ENCODE peak calls at places on chromosomes 13 and 19, in six cellular contexts. W is GM10248; T is foreskin melanocyte; I is thyroid gland; V is stimulated activated CD4-positive, alpha-beta T cell treated with anti-CD3 and anti-CD28 coated beads, TNF-alpha, amount 100 ng/mL, for 48 hours; G is smooth muscle cell of the brain vasculature. N is an unnamed sample.

GRCh38 chr13:22175815-22176214 is 504.9 kb downstream of the FGF9 start:
- DNase-seq in W (no peak), I (no peak), G (no peak), T (no peak), V (no peak), N (no peak)

GRCh38 chr13:111846396-111847174 is 220.4 kb upstream of the SOX1 start:
- DNase-seq in T (peak), V (no peak), G (no peak), I (no peak), W (no peak), N (no peak)

GRCh38 chr19:23914402-23915286 is at the start of gene ZNF726:
- DNase-seq in I (peak), W (peak), T (peak), V (peak), G (peak), N (peak)

GRCh38 chr13:19860884-19861655 is 2.4 kb downstream of the ZMYM5 start:
- DNase-seq in W (no peak), G (no peak), T (peak), V (no peak), I (no peak), N (no peak)

GRCh38 chr13:59533561-59534337 is 630.0 kb downstream of the DIAPH3 start:
- DNase-seq in T (no peak), G (no peak), V (no peak), W (no peak), I (no peak), N (no peak)

GRCh38 chr19:5934779-5935472 is 20.9 kb downstream of the CAPS start:
- DNase-seq in V (no peak), T (no peak), G (no peak), W (no peak), I (no peak), N (no peak)

GRCh38 chr19:40528533-40529092 is 48.1 kb upstream of the SHKBP1 start:
- DNase-seq in T (no peak), V (no peak), G (no peak), W (no peak), I (no peak), N (no peak)

GRCh38 chr19:38015216-38015615 is 108.2 kb downstream of the SIPA1L3 start:
- DNase-seq in G (no peak), V (no peak), I (peak), W (no peak), T (no peak), N (no peak)

GRCh38 chr19:17747205-17748098 is 3.8 kb upstream of the FCHO1 start:
- DNase-seq in G (peak), T (peak), V (peak), W (peak), I (peak), N (peak)

GRCh38 chr13:27632648-27633047 is 11.0 kb downstream of the POLR1D start:
- DNase-seq in W (no peak), V (no peak), T (no peak), G (no peak), I (no peak), N (no peak)

GRCh38 chr19:4075373-4075772 is 8.7 kb upstream of the ZBTB7A start:
- DNase-seq in I (no peak), G (no peak), W (no peak), T (no peak), V (no peak), N (peak)

GRCh38 chr19:46032597-46033025 is 8.2 kb downstream of the IGFL4 start:
- DNase-seq in W (no peak), V (no peak), T (no peak), I (no peak), G (no peak), N (no peak)

GRCh38 chr13:105603283-105603682 is 932.2 kb downstream of the EFNB2 start:
- DNase-seq in T (no peak), I (no peak), V (no peak), G (no peak), W (no peak), N (no peak)

GRCh38 chr13:76976488-76976887 is 15.4 kb upstream of the CLN5 start:
- DNase-seq in W (no peak), I (no peak), G (no peak), T (no peak), V (no peak), N (no peak)

GRCh38 chr19:37045140-37045539 is 33.1 kb upstream of the ZNF420 start:
- DNase-seq in T (no peak), G (no peak), V (no peak), I (no peak), W (no peak), N (no peak)

GRCh38 chr13:63731896-63732295 is 2316.2 kb upstream of the PCDH20 start:
- DNase-seq in I (peak), G (no peak), W (no peak), T (no peak), V (no peak), N (no peak)

GRCh38 chr19:4664642-4665041 is 5.5 kb downstream of the MYDGF start:
- DNase-seq in I (no peak), V (no peak), W (no peak), T (no peak), G (no peak), N (peak)

GRCh38 chr13:26497991-26498423 is 59.5 kb upstream of the WASF3 start:
- DNase-seq in V (no peak), T (no peak), W (no peak), G (no peak), I (no peak), N (no peak)

GRCh38 chr19:435707-436412 is 25.0 kb downstream of the SHC2 start:
- DNase-seq in V (no peak), I (no peak), G (no peak), W (no peak), T (no peak), N (no peak)

GRCh38 chr13:109203587-109203986 is 574.2 kb downstream of the MYO16 start:
- DNase-seq in I (no peak), G (no peak), T (no peak), V (no peak), W (no peak), N (no peak)

GRCh38 chr13:99905224-99905623 is 66.3 kb downstream of the ZIC5 start:
- DNase-seq in T (no peak), V (no peak), I (no peak), W (no peak), G (no peak), N (no peak)

GRCh38 chr13:28568286-28568685 is 73.4 kb upstream of the FLT1 start:
- DNase-seq in W (no peak), G (no peak), I (peak), T (no peak), V (no peak), N (peak)

GRCh38 chr13:26320766-26321165 is 66.8 kb downstream of the CDK8 start:
- DNase-seq in I (no peak), T (peak), W (no peak), V (no peak), G (no peak), N (no peak)

GRCh38 chr19:2412449-2412848 is 14.9 kb downstream of the TIMM13 start:
- DNase-seq in W (no peak), V (no peak), G (no peak), I (no peak), T (no peak), N (no peak)

GRCh38 chr13:99605417-99606321 is 104.4 kb downstream of the TM9SF2 start:
- DNase-seq in I (peak), T (no peak), G (no peak), W (peak), V (no peak), N (peak)

GRCh38 chr19:45816236-45817009 is 1.3 kb upstream of the RSPH6A start:
- DNase-seq in T (no peak), V (no peak), G (no peak), W (no peak), I (no peak), N (peak)

GRCh38 chr19:44737238-44738160 is 11.0 kb upstream of the BCL3 start:
- DNase-seq in V (no peak), T (no peak), I (peak), W (peak), G (no peak), N (no peak)

GRCh38 chr19:31742249-31742648 is 393.0 kb upstream of the TSHZ3 start:
- DNase-seq in T (no peak), W (no peak), V (no peak), I (no peak), G (no peak), N (no peak)

GRCh38 chr13:30520571-30520970 is 54.8 kb upstream of the HMGB1 start:
- DNase-seq in I (no peak), W (no peak), V (no peak), T (no peak), G (no peak), N (no peak)

GRCh38 chr13:111516712-111517640 is 196.5 kb downstream of the TEX29 start:
- DNase-seq in V (no peak), W (no peak), T (no peak), I (no peak), G (no peak), N (no peak)

GRCh38 chr13:24038846-24039330 is 121.6 kb upstream of the SPATA13 start:
- DNase-seq in I (no peak), T (peak), G (no peak), W (no peak), V (no peak), N (no peak)

GRCh38 chr19:45097776-45098520 is 5.0 kb downstream of the PPP1R37 start:
- DNase-seq in T (peak), W (no peak), I (peak), V (no peak), G (peak), N (peak)

GRCh38 chr13:109331898-109332297 is 454.5 kb downstream of the IRS2 start:
- DNase-seq in V (no peak), I (peak), T (no peak), W (no peak), G (no peak), N (no peak)

GRCh38 chr13:44236370-44236769 is 137.3 kb upstream of the SERP2 start:
- DNase-seq in W (no peak), V (no peak), G (no peak), T (no peak), I (no peak), N (no peak)

GRCh38 chr19:12789098-12789903 is 2.0 kb upstream of the JUNB start:
- DNase-seq in T (no peak), G (no peak), V (no peak), W (no peak), I (no peak), N (no peak)

GRCh38 chr19:14772995-14773394 is 5.4 kb downstream of the ADGRE2 start:
- DNase-seq in G (no peak), W (no peak), I (no peak), V (no peak), T (no peak), N (no peak)

GRCh38 chr13:33645591-33646554 is 172.1 kb upstream of the RFC3 start:
- DNase-seq in G (no peak), W (no peak), V (no peak), T (no peak), I (no peak), N (no peak)